ENCODE peak calls at places on chromosomes 4 and X, in six cellular contexts. One of them, this sample, is unnamed.

GRCh38 chr4:26264109-26264508 is 56.7 kb upstream of the RBPJ start:
- DNase-seq in Caki2: no peak
- DNase-seq in lung: no peak
- DNase-seq in OCI-LY7: no peak
- DNase-seq in iris pigment epithelial cell: no peak
- DNase-seq in hippocampal formation: no peak
- DNase-seq in this sample: no peak

GRCh38 chr4:8083086-8083825 is 75.4 kb downstream of the ABLIM2 start:
- DNase-seq in OCI-LY7: no peak
- DNase-seq in iris pigment epithelial cell: no peak
- DNase-seq in lung: no peak
- DNase-seq in hippocampal formation: no peak
- DNase-seq in Caki2: no peak
- DNase-seq in this sample: no peak

GRCh38 chr4:184644553-184645307 is 4.5 kb downstream of the CASP3 start:
- DNase-seq in lung: no peak
- DNase-seq in iris pigment epithelial cell: no peak
- DNase-seq in OCI-LY7: no peak
- DNase-seq in hippocampal formation: no peak
- DNase-seq in Caki2: peak; percentile 70
- DNase-seq in this sample: no peak

GRCh38 chr4:102477657-102478056 is 23.5 kb upstream of the NFKB1 start:
- DNase-seq in Caki2: no peak
- DNase-seq in hippocampal formation: no peak
- DNase-seq in OCI-LY7: no peak
- DNase-seq in iris pigment epithelial cell: no peak
- DNase-seq in lung: no peak
- DNase-seq in this sample: no peak

GRCh38 chr4:124423160-124423559 is 289.4 kb downstream of the ANKRD50 start:
- DNase-seq in OCI-LY7: no peak
- DNase-seq in lung: no peak
- DNase-seq in hippocampal formation: no peak
- DNase-seq in iris pigment epithelial cell: peak; percentile 79
- DNase-seq in Caki2: no peak
- DNase-seq in this sample: no peak

GRCh38 chrX:41921492-41922124 is 1.7 kb downstream of the CASK start:
- DNase-seq in hippocampal formation: no peak
- DNase-seq in lung: no peak
- DNase-seq in iris pigment epithelial cell: peak; percentile 67
- DNase-seq in OCI-LY7: peak; percentile 17
- DNase-seq in Caki2: peak; percentile 28
- DNase-seq in this sample: peak; percentile 52

GRCh38 chrX:94901849-94902248 is 1227.8 kb downstream of the FAM133A start:
- DNase-seq in OCI-LY7: no peak
- DNase-seq in lung: no peak
- DNase-seq in iris pigment epithelial cell: no peak
- DNase-seq in hippocampal formation: no peak
- DNase-seq in Caki2: no peak
- DNase-seq in this sample: no peak

GRCh38 chrX:24151513-24151912 is 2.0 kb downstream of the ZFX start:
- DNase-seq in hippocampal formation: no peak
- DNase-seq in lung: no peak
- DNase-seq in iris pigment epithelial cell: no peak
- DNase-seq in Caki2: no peak
- DNase-seq in OCI-LY7: no peak
- DNase-seq in this sample: no peak

GRCh38 chrX:108199691-108200090 is 108.1 kb downstream of the ATG4A start:
- DNase-seq in lung: no peak
- DNase-seq in Caki2: peak; percentile 41
- DNase-seq in iris pigment epithelial cell: peak; percentile 40
- DNase-seq in OCI-LY7: peak; percentile 7
- DNase-seq in hippocampal formation: no peak
- DNase-seq in this sample: peak; percentile 22

GRCh38 chrX:16796298-16796697 is 10.0 kb downstream of the TXLNG start:
- DNase-seq in iris pigment epithelial cell: no peak
- DNase-seq in Caki2: no peak
- DNase-seq in lung: no peak
- DNase-seq in OCI-LY7: no peak
- DNase-seq in hippocampal formation: no peak
- DNase-seq in this sample: no peak

GRCh38 chr4:40621592-40622512 is 7.8 kb downstream of the RBM47 start:
- DNase-seq in hippocampal formation: no peak
- DNase-seq in lung: peak; percentile 90
- DNase-seq in iris pigment epithelial cell: peak; percentile 99
- DNase-seq in Caki2: peak; percentile 86
- DNase-seq in OCI-LY7: peak; percentile 65
- DNase-seq in this sample: peak; percentile 100

GRCh38 chr4:150078996-150079581 is 844 bp downstream of the DCLK2 start:
- DNase-seq in hippocampal formation: no peak
- DNase-seq in OCI-LY7: no peak
- DNase-seq in iris pigment epithelial cell: peak; percentile 42
- DNase-seq in Caki2: peak; percentile 64
- DNase-seq in lung: peak; percentile 31
- DNase-seq in this sample: no peak

GRCh38 chrX:115367455-115367854 is 77.9 kb downstream of the LUZP4 start:
- DNase-seq in iris pigment epithelial cell: peak; percentile 41
- DNase-seq in hippocampal formation: no peak
- DNase-seq in OCI-LY7: no peak
- DNase-seq in lung: no peak
- DNase-seq in Caki2: no peak
- DNase-seq in this sample: no peak

GRCh38 chr4:1236103-1236641 is 12.8 kb downstream of the CTBP1 start:
- DNase-seq in iris pigment epithelial cell: no peak
- DNase-seq in hippocampal formation: no peak
- DNase-seq in OCI-LY7: no peak
- DNase-seq in lung: no peak
- DNase-seq in Caki2: no peak
- DNase-seq in this sample: no peak

GRCh38 chr4:116618638-116619037 is 466.7 kb downstream of the TRAM1L1 start:
- DNase-seq in hippocampal formation: no peak
- DNase-seq in iris pigment epithelial cell: no peak
- DNase-seq in OCI-LY7: no peak
- DNase-seq in Caki2: no peak
- DNase-seq in lung: no peak
- DNase-seq in this sample: no peak

GRCh38 chrX:147478899-147479298 is 432.8 kb upstream of the FMR1 start:
- DNase-seq in iris pigment epithelial cell: no peak
- DNase-seq in Caki2: no peak
- DNase-seq in OCI-LY7: no peak
- DNase-seq in hippocampal formation: no peak
- DNase-seq in lung: no peak
- DNase-seq in this sample: no peak

GRCh38 chr4:121148621-121149020 is 15.5 kb downstream of the TNIP3 start:
- DNase-seq in hippocampal formation: no peak
- DNase-seq in iris pigment epithelial cell: no peak
- DNase-seq in OCI-LY7: no peak
- DNase-seq in Caki2: no peak
- DNase-seq in lung: no peak
- DNase-seq in this sample: no peak

GRCh38 chr4:71855944-71856343 is 72.1 kb upstream of the GC start:
- DNase-seq in hippocampal formation: no peak
- DNase-seq in OCI-LY7: no peak
- DNase-seq in Caki2: no peak
- DNase-seq in iris pigment epithelial cell: no peak
- DNase-seq in lung: no peak
- DNase-seq in this sample: no peak

GRCh38 chr4:176198316-176198903 is 3.0 kb upstream of the SPATA4 start:
- DNase-seq in lung: peak; percentile 52
- DNase-seq in iris pigment epithelial cell: no peak
- DNase-seq in OCI-LY7: no peak
- DNase-seq in Caki2: no peak
- DNase-seq in hippocampal formation: no peak
- DNase-seq in this sample: no peak

GRCh38 chr4:123891901-123892300 is 495.3 kb downstream of the SPRY1 start:
- DNase-seq in lung: no peak
- DNase-seq in hippocampal formation: no peak
- DNase-seq in iris pigment epithelial cell: no peak
- DNase-seq in Caki2: no peak
- DNase-seq in OCI-LY7: no peak
- DNase-seq in this sample: no peak

GRCh38 chr4:5203925-5204324 is 152.6 kb downstream of the STK32B start:
- DNase-seq in iris pigment epithelial cell: no peak
- DNase-seq in lung: no peak
- DNase-seq in Caki2: no peak
- DNase-seq in hippocampal formation: no peak
- DNase-seq in OCI-LY7: no peak
- DNase-seq in this sample: no peak

GRCh38 chr4:136900706-136901105 is 631.6 kb downstream of the PCDH18 start:
- DNase-seq in lung: no peak
- DNase-seq in iris pigment epithelial cell: no peak
- DNase-seq in OCI-LY7: no peak
- DNase-seq in Caki2: no peak
- DNase-seq in hippocampal formation: no peak
- DNase-seq in this sample: peak; percentile 10

GRCh38 chr4:74631338-74631737 is 163.0 kb downstream of the BTC start:
- DNase-seq in lung: no peak
- DNase-seq in OCI-LY7: no peak
- DNase-seq in iris pigment epithelial cell: peak; percentile 63
- DNase-seq in hippocampal formation: no peak
- DNase-seq in Caki2: no peak
- DNase-seq in this sample: no peak

GRCh38 chrX:44765556-44765955 is 78.3 kb upstream of the DUSP21 start:
- DNase-seq in iris pigment epithelial cell: peak; percentile 57
- DNase-seq in Caki2: no peak
- DNase-seq in OCI-LY7: no peak
- DNase-seq in hippocampal formation: no peak
- DNase-seq in lung: no peak
- DNase-seq in this sample: no peak

GRCh38 chrX:53324085-53324484 is 42.7 kb upstream of the IQSEC2 start:
- DNase-seq in OCI-LY7: no peak
- DNase-seq in Caki2: no peak
- DNase-seq in iris pigment epithelial cell: no peak
- DNase-seq in hippocampal formation: no peak
- DNase-seq in lung: no peak
- DNase-seq in this sample: no peak

GRCh38 chr4:183912585-183912984 is 7.5 kb downstream of the STOX2 start:
- DNase-seq in Caki2: no peak
- DNase-seq in lung: no peak
- DNase-seq in OCI-LY7: no peak
- DNase-seq in hippocampal formation: no peak
- DNase-seq in iris pigment epithelial cell: no peak
- DNase-seq in this sample: no peak

GRCh38 chr4:184331155-184331995 is 113.7 kb upstream of the ENPP6 start:
- DNase-seq in iris pigment epithelial cell: peak; percentile 49
- DNase-seq in OCI-LY7: peak; percentile 43
- DNase-seq in Caki2: no peak
- DNase-seq in hippocampal formation: no peak
- DNase-seq in lung: peak; percentile 63
- DNase-seq in this sample: peak; percentile 37

GRCh38 chr4:94758141-94758699 is 465 bp downstream of the BMPR1B start:
- DNase-seq in OCI-LY7: no peak
- DNase-seq in iris pigment epithelial cell: peak; percentile 23
- DNase-seq in Caki2: no peak
- DNase-seq in hippocampal formation: peak; percentile 3
- DNase-seq in lung: peak; percentile 36
- DNase-seq in this sample: no peak

GRCh38 chr4:73375328-73375741 is 28.8 kb upstream of the ALB start:
- DNase-seq in OCI-LY7: no peak
- DNase-seq in Caki2: no peak
- DNase-seq in iris pigment epithelial cell: no peak
- DNase-seq in hippocampal formation: no peak
- DNase-seq in lung: no peak
- DNase-seq in this sample: no peak

GRCh38 chrX:154358829-154359228 is 15.6 kb downstream of the FLNA start:
- DNase-seq in iris pigment epithelial cell: no peak
- DNase-seq in hippocampal formation: no peak
- DNase-seq in lung: no peak
- DNase-seq in OCI-LY7: no peak
- DNase-seq in Caki2: no peak
- DNase-seq in this sample: no peak

GRCh38 chr4:4356106-4357041 is 30.5 kb upstream of the NSG1 start:
- DNase-seq in OCI-LY7: no peak
- DNase-seq in iris pigment epithelial cell: no peak
- DNase-seq in Caki2: no peak
- DNase-seq in lung: no peak
- DNase-seq in hippocampal formation: no peak
- DNase-seq in this sample: no peak

GRCh38 chr4:8398347-8398746 is 42.2 kb downstream of the ACOX3 start:
- DNase-seq in iris pigment epithelial cell: no peak
- DNase-seq in OCI-LY7: peak; percentile 54
- DNase-seq in Caki2: no peak
- DNase-seq in hippocampal formation: no peak
- DNase-seq in lung: no peak
- DNase-seq in this sample: peak; percentile 81

GRCh38 chrX:11193035-11193469 is 81.9 kb downstream of the HCCS start:
- DNase-seq in OCI-LY7: no peak
- DNase-seq in iris pigment epithelial cell: peak; percentile 4
- DNase-seq in lung: no peak
- DNase-seq in Caki2: no peak
- DNase-seq in hippocampal formation: no peak
- DNase-seq in this sample: peak; percentile 2

GRCh38 chr4:38985363-38986065 is 46.7 kb downstream of the TMEM156 start:
- DNase-seq in OCI-LY7: no peak
- DNase-seq in hippocampal formation: no peak
- DNase-seq in iris pigment epithelial cell: peak; percentile 27
- DNase-seq in Caki2: no peak
- DNase-seq in lung: no peak
- DNase-seq in this sample: no peak

GRCh38 chr4:38411092-38411491 is 252.9 kb upstream of the KLF3 start:
- DNase-seq in hippocampal formation: no peak
- DNase-seq in Caki2: no peak
- DNase-seq in iris pigment epithelial cell: no peak
- DNase-seq in OCI-LY7: no peak
- DNase-seq in lung: no peak
- DNase-seq in this sample: no peak

GRCh38 chr4:169272265-169272886 is 1.6 kb upstream of the SH3RF1 start:
- DNase-seq in OCI-LY7: no peak
- DNase-seq in iris pigment epithelial cell: peak; percentile 88
- DNase-seq in Caki2: no peak
- DNase-seq in hippocampal formation: no peak
- DNase-seq in lung: no peak
- DNase-seq in this sample: no peak

GRCh38 chr4:15333692-15334633 is 93.9 kb upstream of the C1QTNF7 start:
- DNase-seq in hippocampal formation: no peak
- DNase-seq in Caki2: no peak
- DNase-seq in OCI-LY7: no peak
- DNase-seq in iris pigment epithelial cell: no peak
- DNase-seq in lung: no peak
- DNase-seq in this sample: no peak

This sample was measured in NB4.